ENCODE peak calls at places on chromosome 16, in five cellular contexts. N, A, Y, H and K are unnamed samples. For H3K36me3, the result is how much of the 10 kb centered on the place peaks cover.

GRCh38 chr16:27215660-27216059 is 12.3 kb downstream of the KDM8 start:
- DNase-seq in A (no peak), H (no peak), Y (no peak), N (no peak), K (no peak)

GRCh38 chr16:88451586-88452484 is 1.2 kb upstream of the ZFPM1 start:
- DNase-seq in H (no peak), Y (no peak), A (no peak), N (no peak), K (no peak)

GRCh38 chr16:50718061-50718760 is 23.7 kb upstream of the CYLD start:
- DNase-seq in H (no peak), Y (peak), A (no peak), N (no peak), K (no peak)

GRCh38 chr16:82993874-82994375 is 367.2 kb downstream of the CDH13 start:
- DNase-seq in A (no peak), N (no peak), Y (no peak), H (no peak), K (no peak)

GRCh38 chr16:85445779-85446222 is 167.3 kb upstream of the GSE1 start:
- DNase-seq in Y (peak), A (no peak), H (no peak), N (no peak), K (no peak)

GRCh38 chr16:50496990-50497389 is 51.2 kb upstream of the NKD1 start:
- DNase-seq in A (no peak), Y (no peak), H (no peak), N (no peak), K (no peak)

GRCh38 chr16:28140788-28141618 is 70.8 kb downstream of the XPO6 start:
- DNase-seq in A (no peak), N (no peak), H (no peak), Y (no peak), K (peak)

GRCh38 chr16:67897231-67897630 is 4.2 kb downstream of the PSKH1 start:
- DNase-seq in N (no peak), H (no peak), Y (peak), A (no peak), K (peak)

GRCh38 chr16:642189-643049 is 791 bp downstream of the MCRIP2 start:
- DNase-seq in Y (no peak), N (no peak), A (peak), H (no peak), K (peak)

GRCh38 chr16:85839681-85840240 is 40.3 kb downstream of the COX4I1 start:
- DNase-seq in H (no peak), N (no peak), A (no peak), Y (no peak), K (no peak)

GRCh38 chr16:86529160-86529559 is 18.8 kb downstream of the FOXF1 start:
- DNase-seq in N (no peak), Y (peak), A (no peak), H (no peak), K (peak)

GRCh38 chr16:88358033-88358481 is 24.7 kb upstream of the ZNF469 start:
- DNase-seq in Y (no peak), N (no peak), H (no peak), A (no peak), K (no peak)

GRCh38 chr16:69651217-69651616 is 75.1 kb downstream of the NQO1 start:
- DNase-seq in A (no peak), Y (no peak), H (no peak), N (no peak), K (no peak)

GRCh38 chr16:3012246-3012645 is 477 bp upstream of the CLDN9 start:
- DNase-seq in Y (no peak), A (peak), H (no peak), N (no peak), K (no peak)

GRCh38 chr16:77539336-77539735 is 104.5 kb upstream of the ADAMTS18 start:
- DNase-seq in H (no peak), Y (no peak), N (no peak), A (no peak), K (no peak)

GRCh38 chr16:4489030-4489429 is 12.8 kb downstream of the HMOX2 start:
- DNase-seq in A (no peak), H (no peak), Y (peak), N (no peak), K (peak)

DNA sequence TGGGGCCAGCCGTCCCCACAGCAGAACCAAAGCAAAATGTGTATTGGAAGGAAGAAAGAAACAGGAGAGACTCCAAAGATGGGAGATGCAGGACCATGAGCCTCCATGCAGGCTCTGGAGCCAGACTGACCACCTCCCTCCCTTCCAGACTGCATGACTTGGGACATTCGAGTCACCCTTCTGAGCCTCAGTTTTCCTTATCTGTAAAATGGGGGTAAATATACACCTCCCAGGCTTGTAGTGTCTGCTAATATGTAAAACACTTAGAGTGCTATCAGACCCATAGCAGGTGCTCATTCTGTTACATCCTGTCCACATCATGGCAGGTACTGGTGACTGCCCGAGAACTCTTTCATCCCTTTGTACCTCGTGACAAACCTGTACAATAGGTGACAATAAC is 370.8 kb downstream of the SNX29 start:
- DNase-seq in H (no peak), N (no peak), A (peak), Y (no peak), K (no peak)
- H2BK15ac ChIP-seq in H (no peak), N (no peak), A (no peak), Y (no peak), K (no peak)

GRCh38 chr16:89842471-89843408 is 14.5 kb downstream of the SPIRE2 start:
- DNase-seq in Y (peak), H (no peak), N (no peak), A (no peak), K (peak)

GRCh38 chr16:89831810-89832328 is 3.6 kb downstream of the SPIRE2 start:
- DNase-seq in H (no peak), N (no peak), A (no peak), Y (no peak), K (no peak)

GRCh38 chr16:89841275-89841674 is 13.0 kb downstream of the SPIRE2 start:
- DNase-seq in N (no peak), Y (no peak), A (no peak), H (no peak), K (no peak)

DNA sequence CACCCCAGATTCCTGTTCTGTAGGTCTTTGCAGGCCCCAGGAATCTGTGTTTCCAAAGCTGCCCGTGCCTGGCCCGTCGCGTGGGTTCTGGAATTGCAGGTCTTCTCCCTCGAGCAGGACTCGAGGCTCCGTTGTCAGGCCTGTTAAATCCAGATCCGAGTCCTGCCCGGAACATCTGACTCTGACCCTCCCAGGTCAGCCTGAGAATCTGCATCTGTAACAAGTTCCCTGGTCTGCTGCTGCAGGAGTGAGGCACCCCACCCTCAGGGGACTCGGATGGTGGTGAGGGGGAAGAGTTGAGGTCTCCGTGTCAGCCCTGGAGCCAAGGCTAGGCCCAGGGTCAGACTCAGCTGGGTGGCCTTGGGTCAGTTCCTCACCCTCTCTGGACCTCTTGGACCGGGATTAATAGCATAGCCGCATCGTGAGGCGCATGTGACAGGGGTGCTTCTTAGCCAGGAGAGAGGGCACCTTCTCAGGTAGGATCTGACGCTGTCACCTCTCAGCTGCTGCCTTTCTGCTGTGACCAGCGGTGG is 8.8 kb downstream of the SPIRE2 start:
- DNase-seq in H (no peak), Y (no peak), N (no peak), A (no peak), K (no peak)
- H2AK5ac ChIP-seq in H (no peak), Y (peak), N (peak), A (no peak), K (peak)

GRCh38 chr16:1643521-1643920 is 31.4 kb downstream of the CRAMP1 start:
- DNase-seq in Y (no peak), H (no peak), A (no peak), N (no peak), K (no peak)

GRCh38 chr16:1642148-1642547 is 30.0 kb downstream of the CRAMP1 start:
- DNase-seq in N (no peak), A (no peak), H (no peak), Y (no peak), K (no peak)

GRCh38 chr16:1640261-1640956 is 28.2 kb downstream of the CRAMP1 start:
- DNase-seq in A (no peak), H (no peak), Y (no peak), N (no peak), K (no peak)

GRCh38 chr16:1641261-1641660 is 29.1 kb downstream of the CRAMP1 start:
- DNase-seq in N (no peak), H (no peak), A (no peak), Y (no peak), K (no peak)

DNA sequence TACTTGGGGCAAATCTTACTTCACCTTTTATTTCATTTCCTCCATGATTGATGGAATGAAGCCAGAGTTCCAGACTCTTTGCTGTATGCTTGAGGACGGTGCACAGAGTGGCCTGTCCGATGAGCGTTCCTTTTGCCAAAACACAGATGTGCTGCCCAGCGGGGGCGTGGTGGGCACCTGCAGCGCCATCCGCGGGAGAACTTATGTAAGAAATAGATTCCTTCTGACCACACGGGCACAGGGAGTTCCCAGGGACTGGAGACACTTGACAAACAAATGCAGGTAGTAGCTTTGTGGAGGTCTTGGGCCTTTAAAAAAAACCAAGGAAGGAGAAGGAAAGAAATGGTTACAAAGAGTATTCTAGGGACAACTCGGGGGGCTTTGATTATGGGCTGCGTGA is 30.6 kb downstream of the CRAMP1 start:
- DNase-seq in H (no peak), A (no peak), N (no peak), Y (no peak), K (no peak)
- H3K36me3 ChIP-seq in H (under half), A (under half), N (half or more), Y (half or more), K (half or more)

DNA sequence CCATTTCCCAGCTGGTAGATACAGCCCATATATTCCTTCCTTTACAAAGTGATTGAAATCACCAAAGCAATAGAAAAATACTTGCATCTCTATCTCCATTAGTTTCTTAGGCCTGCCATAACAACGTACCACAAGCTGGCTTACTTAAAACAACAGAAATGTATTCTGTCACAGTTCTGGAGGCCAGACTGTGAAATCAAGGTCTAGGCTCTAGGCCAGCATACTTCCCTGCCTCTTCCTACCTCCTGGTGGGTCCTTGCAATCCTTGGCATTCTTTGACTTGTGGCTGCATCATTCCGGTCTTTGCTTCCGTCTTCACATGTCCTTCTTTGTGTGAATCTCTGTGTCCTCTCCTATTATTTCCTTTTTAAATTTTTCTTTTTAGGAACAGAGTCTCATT is 62.5 kb downstream of the ERCC4 start:
- DNase-seq in H (no peak), A (peak), Y (no peak), N (no peak), K (no peak)
- H2BK15ac ChIP-seq in H (no peak), A (no peak), Y (no peak), N (no peak), K (no peak)

GRCh38 chr16:8587065-8587464 is 3.2 kb downstream of the TMEM114 start:
- DNase-seq in A (no peak), H (no peak), N (no peak), Y (no peak), K (no peak)

GRCh38 chr16:8583199-8583598 is 7.1 kb downstream of the TMEM114 start:
- DNase-seq in Y (peak), N (no peak), A (no peak), H (no peak), K (peak)

GRCh38 chr16:8588703-8589292 is 1.5 kb downstream of the TMEM114 start:
- DNase-seq in N (no peak), Y (no peak), H (peak), A (peak), K (no peak)

GRCh38 chr16:8583712-8584111 is 6.6 kb downstream of the TMEM114 start:
- DNase-seq in A (peak), H (no peak), N (no peak), Y (no peak), K (no peak)

GRCh38 chr16:8585942-8586341 is 4.4 kb downstream of the TMEM114 start:
- DNase-seq in A (no peak), Y (no peak), N (no peak), H (no peak), K (no peak)
- H2AK5ac ChIP-seq in A (no peak), Y (no peak), N (no peak), H (no peak), K (no peak)

DNA sequence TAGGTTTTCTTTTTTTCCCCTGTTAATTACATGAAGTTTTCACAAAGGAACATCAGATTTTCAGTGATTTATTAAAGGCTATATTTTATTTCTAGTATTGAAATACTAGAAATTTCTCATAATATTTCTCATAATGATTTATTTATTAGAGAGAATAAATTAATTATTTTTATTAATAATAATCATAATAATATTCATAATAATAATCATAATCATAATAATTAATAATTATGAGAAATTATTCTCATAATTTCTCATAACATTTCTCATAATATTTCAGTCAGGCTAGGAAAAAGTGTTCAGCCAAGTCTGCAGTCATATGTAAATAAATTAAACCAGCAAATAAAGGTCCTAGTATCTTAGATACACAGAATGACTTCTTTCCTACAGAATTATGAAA is 41.4 kb downstream of the CNTNAP4 start:
- DNase-seq in N (no peak), H (no peak), A (no peak), Y (no peak), K (no peak)
- H3K36me3 ChIP-seq in N (under half), H (under half), A (under half), Y (under half), K (under half)

GRCh38 chr16:72308396-72308795 is 136.4 kb upstream of the PMFBP1 start:
- DNase-seq in H (no peak), Y (no peak), A (no peak), N (no peak), K (no peak)

GRCh38 chr16:72313903-72314302 is 141.9 kb upstream of the PMFBP1 start:
- DNase-seq in N (no peak), A (no peak), H (no peak), Y (no peak), K (peak)

GRCh38 chr16:72312862-72313261 is 140.9 kb upstream of the PMFBP1 start:
- DNase-seq in H (no peak), A (no peak), N (no peak), Y (peak), K (no peak)

GRCh38 chr16:72309001-72309400 is 137.0 kb upstream of the PMFBP1 start:
- DNase-seq in A (no peak), H (no peak), Y (no peak), N (no peak), K (no peak)

DNA sequence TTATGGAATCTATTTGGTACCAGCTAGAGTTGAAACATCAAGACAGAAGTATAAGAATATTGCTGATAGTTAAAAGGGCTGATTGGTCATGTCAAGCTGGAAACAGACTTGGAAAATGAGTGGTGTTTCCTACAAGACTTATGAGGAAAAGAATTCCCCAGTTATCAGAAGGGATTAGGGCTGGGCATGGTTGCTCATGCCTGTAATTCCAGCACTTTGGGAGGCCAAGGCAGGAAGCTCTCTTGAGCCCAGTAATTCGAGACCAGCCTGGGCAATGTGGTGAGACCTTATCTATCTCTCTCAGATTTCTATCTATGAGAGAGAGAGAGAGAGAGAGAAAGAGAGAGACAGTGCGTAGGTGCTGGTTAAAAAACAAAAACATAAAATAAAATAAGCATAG is 139.5 kb upstream of the PMFBP1 start:
- DNase-seq in Y (peak), A (peak), H (no peak), N (no peak), K (peak)
- H2BK15ac ChIP-seq in Y (no peak), A (no peak), H (no peak), N (no peak), K (no peak)

DNA sequence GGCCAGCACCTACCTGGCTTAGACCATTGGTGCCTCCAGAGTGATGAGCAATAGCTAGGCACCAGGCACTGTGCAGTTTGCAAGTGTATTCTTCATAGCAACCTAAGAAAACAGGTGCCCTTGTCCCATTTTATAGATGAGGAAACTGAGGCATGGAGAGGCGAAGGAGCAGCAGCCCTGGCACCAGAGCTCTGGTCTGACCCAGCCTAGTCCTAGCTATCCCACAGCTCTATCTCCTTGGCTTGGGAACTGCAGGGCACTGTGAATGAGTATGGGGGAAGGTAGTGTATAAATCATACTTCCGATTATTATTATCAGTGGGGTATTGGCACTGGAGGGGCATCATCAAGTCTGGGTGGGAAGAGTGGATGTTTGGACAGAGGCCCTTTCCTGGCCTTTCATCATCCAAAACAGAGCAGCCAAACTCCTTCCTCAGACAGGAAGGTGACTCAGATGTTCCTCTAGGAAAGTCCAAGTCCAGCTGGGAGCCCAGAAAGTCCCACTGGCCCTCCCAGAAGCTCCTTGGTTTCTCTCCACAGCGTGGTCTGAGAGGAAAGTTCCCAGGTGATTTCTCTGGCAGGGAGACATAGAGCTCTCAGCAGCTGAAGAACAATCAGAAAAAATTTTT is 32.0 kb upstream of the PLLP start:
- DNase-seq in H (no peak), Y (peak), A (peak), N (no peak), K (peak)
- H2AK5ac ChIP-seq in H (no peak), Y (peak), A (no peak), N (no peak), K (peak)